ENCODE peak calls at places on chromosomes 6 and 20, in six cellular contexts. One of them, this sample, is unnamed.

GRCh38 chr6:74731204-74731603 is 474.6 kb downstream of the COL12A1 start:
- DNase-seq in IMR-90: peak
- DNase-seq in mesendoderm: no peak
- DNase-seq in right cardiac atrium: no peak
- DNase-seq in cardiac muscle cell: no peak
- DNase-seq in heart left ventricle: no peak
- DNase-seq in this sample: no peak

GRCh38 chr6:134123666-134124208 is 71.3 kb upstream of the SLC2A12 start:
- DNase-seq in IMR-90: peak
- DNase-seq in right cardiac atrium: no peak
- DNase-seq in cardiac muscle cell: peak
- DNase-seq in mesendoderm: peak
- DNase-seq in heart left ventricle: no peak
- DNase-seq in this sample: peak

GRCh38 chr20:19275630-19276071 is 63.2 kb downstream of the SLC24A3 start:
- DNase-seq in heart left ventricle: peak
- DNase-seq in right cardiac atrium: peak
- DNase-seq in mesendoderm: no peak
- DNase-seq in IMR-90: no peak
- DNase-seq in cardiac muscle cell: no peak
- DNase-seq in this sample: peak

GRCh38 chr6:17972978-17973622 is 14.3 kb downstream of the KIF13A start:
- DNase-seq in IMR-90: no peak
- DNase-seq in right cardiac atrium: no peak
- DNase-seq in heart left ventricle: no peak
- DNase-seq in cardiac muscle cell: peak
- DNase-seq in mesendoderm: peak
- DNase-seq in this sample: no peak

GRCh38 chr6:26474439-26474881 is 16.7 kb downstream of the BTN2A1 start:
- DNase-seq in mesendoderm: no peak
- DNase-seq in heart left ventricle: no peak
- DNase-seq in right cardiac atrium: no peak
- DNase-seq in cardiac muscle cell: no peak
- DNase-seq in IMR-90: no peak
- DNase-seq in this sample: no peak

GRCh38 chr6:147712841-147713240 is 204.4 kb downstream of the SAMD5 start:
- DNase-seq in heart left ventricle: no peak
- DNase-seq in IMR-90: peak
- DNase-seq in cardiac muscle cell: no peak
- DNase-seq in right cardiac atrium: no peak
- DNase-seq in mesendoderm: no peak
- DNase-seq in this sample: no peak

GRCh38 chr6:33706136-33706725 is 5.3 kb downstream of the UQCC2 start:
- DNase-seq in mesendoderm: no peak
- DNase-seq in heart left ventricle: no peak
- DNase-seq in right cardiac atrium: no peak
- DNase-seq in cardiac muscle cell: no peak
- DNase-seq in IMR-90: no peak
- DNase-seq in this sample: no peak

GRCh38 chr6:100171533-100172321 is 177.7 kb upstream of the MCHR2 start:
- DNase-seq in IMR-90: no peak
- DNase-seq in mesendoderm: no peak
- DNase-seq in right cardiac atrium: no peak
- DNase-seq in heart left ventricle: no peak
- DNase-seq in cardiac muscle cell: no peak
- DNase-seq in this sample: no peak

GRCh38 chr6:42690151-42690702 is 32.2 kb downstream of the PRPH2 start:
- DNase-seq in cardiac muscle cell: no peak
- DNase-seq in IMR-90: peak
- DNase-seq in mesendoderm: no peak
- DNase-seq in heart left ventricle: no peak
- DNase-seq in right cardiac atrium: no peak
- DNase-seq in this sample: no peak

GRCh38 chr6:114007451-114007953 is 36.6 kb upstream of the HDAC2 start:
- DNase-seq in right cardiac atrium: no peak
- DNase-seq in heart left ventricle: no peak
- DNase-seq in IMR-90: no peak
- DNase-seq in cardiac muscle cell: no peak
- DNase-seq in mesendoderm: peak
- DNase-seq in this sample: no peak

GRCh38 chr6:126650931-126651330 is 311.0 kb downstream of the CENPW start:
- DNase-seq in mesendoderm: no peak
- DNase-seq in right cardiac atrium: no peak
- DNase-seq in heart left ventricle: no peak
- DNase-seq in IMR-90: peak
- DNase-seq in cardiac muscle cell: no peak
- DNase-seq in this sample: no peak

GRCh38 chr20:51439160-51439689 is 103.3 kb downstream of the NFATC2 start:
- DNase-seq in heart left ventricle: no peak
- DNase-seq in IMR-90: no peak
- DNase-seq in cardiac muscle cell: no peak
- DNase-seq in mesendoderm: no peak
- DNase-seq in right cardiac atrium: no peak
- DNase-seq in this sample: no peak

GRCh38 chr6:132131777-132132176 is 180.6 kb upstream of the CCN2 start:
- DNase-seq in heart left ventricle: peak
- DNase-seq in cardiac muscle cell: no peak
- DNase-seq in right cardiac atrium: peak
- DNase-seq in IMR-90: peak
- DNase-seq in mesendoderm: peak
- DNase-seq in this sample: no peak

GRCh38 chr6:12950879-12951814 is 234.6 kb downstream of the PHACTR1 start:
- DNase-seq in heart left ventricle: no peak
- DNase-seq in cardiac muscle cell: no peak
- DNase-seq in right cardiac atrium: no peak
- DNase-seq in IMR-90: no peak
- DNase-seq in mesendoderm: no peak
- DNase-seq in this sample: no peak

GRCh38 chr6:166237611-166238010 is 70.0 kb upstream of the TBXT start:
- DNase-seq in heart left ventricle: no peak
- DNase-seq in cardiac muscle cell: no peak
- DNase-seq in IMR-90: no peak
- DNase-seq in mesendoderm: peak
- DNase-seq in right cardiac atrium: no peak
- DNase-seq in this sample: no peak

GRCh38 chr6:84615113-84615850 is 149.1 kb downstream of the TBX18 start:
- DNase-seq in IMR-90: no peak
- DNase-seq in heart left ventricle: no peak
- DNase-seq in mesendoderm: no peak
- DNase-seq in right cardiac atrium: no peak
- DNase-seq in cardiac muscle cell: no peak
- DNase-seq in this sample: no peak

GRCh38 chr6:169689247-169689646 is 12.6 kb downstream of the WDR27 start:
- DNase-seq in heart left ventricle: no peak
- DNase-seq in mesendoderm: no peak
- DNase-seq in IMR-90: peak
- DNase-seq in right cardiac atrium: no peak
- DNase-seq in cardiac muscle cell: no peak
- DNase-seq in this sample: no peak

GRCh38 chr6:38391909-38392614 is 247.7 kb downstream of the BTBD9 start:
- DNase-seq in cardiac muscle cell: no peak
- DNase-seq in mesendoderm: no peak
- DNase-seq in heart left ventricle: no peak
- DNase-seq in IMR-90: peak
- DNase-seq in right cardiac atrium: no peak
- DNase-seq in this sample: no peak

GRCh38 chr20:13396036-13396435 is 175.0 kb downstream of the ISM1 start:
- DNase-seq in mesendoderm: no peak
- DNase-seq in IMR-90: peak
- DNase-seq in cardiac muscle cell: no peak
- DNase-seq in right cardiac atrium: no peak
- DNase-seq in heart left ventricle: no peak
- DNase-seq in this sample: no peak

GRCh38 chr20:51487076-51487475 is 55.4 kb downstream of the NFATC2 start:
- DNase-seq in cardiac muscle cell: no peak
- DNase-seq in mesendoderm: no peak
- DNase-seq in right cardiac atrium: no peak
- DNase-seq in IMR-90: no peak
- DNase-seq in heart left ventricle: no peak
- DNase-seq in this sample: peak

GRCh38 chr6:11791354-11792107 is 12.9 kb upstream of the ADTRP start:
- DNase-seq in mesendoderm: no peak
- DNase-seq in cardiac muscle cell: no peak
- DNase-seq in right cardiac atrium: no peak
- DNase-seq in heart left ventricle: no peak
- DNase-seq in IMR-90: peak
- DNase-seq in this sample: no peak

GRCh38 chr6:69105288-69105687 is 470.2 kb downstream of the ADGRB3 start:
- DNase-seq in right cardiac atrium: no peak
- DNase-seq in cardiac muscle cell: peak
- DNase-seq in IMR-90: no peak
- DNase-seq in heart left ventricle: no peak
- DNase-seq in mesendoderm: peak
- DNase-seq in this sample: no peak

GRCh38 chr6:110556317-110557115 is 80.1 kb upstream of the SLC22A16 start:
- DNase-seq in mesendoderm: no peak
- DNase-seq in right cardiac atrium: no peak
- DNase-seq in IMR-90: no peak
- DNase-seq in heart left ventricle: no peak
- DNase-seq in cardiac muscle cell: no peak
- DNase-seq in this sample: no peak

GRCh38 chr6:53043626-53044025 is 21.6 kb upstream of the FBXO9 start:
- DNase-seq in IMR-90: peak
- DNase-seq in cardiac muscle cell: no peak
- DNase-seq in right cardiac atrium: no peak
- DNase-seq in mesendoderm: peak
- DNase-seq in heart left ventricle: no peak
- DNase-seq in this sample: no peak

GRCh38 chr6:21769405-21769851 is 175.9 kb downstream of the SOX4 start:
- DNase-seq in cardiac muscle cell: peak
- DNase-seq in IMR-90: peak
- DNase-seq in right cardiac atrium: peak
- DNase-seq in mesendoderm: peak
- DNase-seq in heart left ventricle: peak
- DNase-seq in this sample: peak
- H3K27ac ChIP-seq in cardiac muscle cell: peak
- H3K27ac ChIP-seq in IMR-90: peak
- H3K27ac ChIP-seq in right cardiac atrium: peak
- H3K27ac ChIP-seq in mesendoderm: peak
- H3K27ac ChIP-seq in heart left ventricle: peak
- H3K27ac ChIP-seq in this sample: no peak

DNA sequence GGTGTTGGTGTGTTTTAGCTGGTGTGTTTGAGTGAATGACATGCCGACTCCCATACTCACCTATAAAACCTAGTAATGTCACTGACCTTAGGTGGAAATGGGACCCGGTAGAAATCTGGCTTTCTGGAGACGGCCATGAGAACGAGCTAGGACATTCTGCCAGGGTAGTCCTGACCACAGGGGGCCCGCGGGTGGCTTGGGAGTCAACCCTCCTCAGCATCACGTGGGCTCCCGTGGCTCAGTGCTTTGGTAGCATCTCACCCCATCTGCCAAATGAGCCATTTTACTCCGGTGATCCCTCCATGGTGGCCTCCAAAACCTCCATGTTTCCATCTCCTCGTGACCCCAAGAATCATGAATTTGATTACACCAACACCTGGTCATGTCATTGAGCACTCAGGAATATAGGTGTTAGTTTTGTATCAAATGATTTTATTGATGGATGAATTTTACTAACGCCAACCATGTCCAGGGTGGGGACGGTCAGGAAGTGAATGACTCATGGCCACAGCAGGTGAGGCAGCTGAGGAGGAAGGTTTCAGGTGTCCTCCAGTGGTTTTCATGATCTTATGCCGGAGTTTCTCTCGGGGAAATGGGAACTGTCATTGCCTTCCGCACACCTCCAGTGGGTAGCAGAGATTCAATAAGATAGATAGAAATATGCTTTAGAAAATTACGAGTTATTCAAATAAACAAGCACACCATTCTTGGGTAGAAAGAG is 195.0 kb downstream of the SYNDIG1 start:
- DNase-seq in right cardiac atrium: no peak
- DNase-seq in mesendoderm: no peak
- DNase-seq in IMR-90: no peak
- DNase-seq in heart left ventricle: no peak
- DNase-seq in cardiac muscle cell: no peak
- DNase-seq in this sample: no peak
- H3K27ac ChIP-seq in right cardiac atrium: no peak
- H3K27ac ChIP-seq in mesendoderm: no peak
- H3K27ac ChIP-seq in IMR-90: no peak
- H3K27ac ChIP-seq in heart left ventricle: no peak
- H3K27ac ChIP-seq in cardiac muscle cell: no peak
- H3K27ac ChIP-seq in this sample: no peak

DNA sequence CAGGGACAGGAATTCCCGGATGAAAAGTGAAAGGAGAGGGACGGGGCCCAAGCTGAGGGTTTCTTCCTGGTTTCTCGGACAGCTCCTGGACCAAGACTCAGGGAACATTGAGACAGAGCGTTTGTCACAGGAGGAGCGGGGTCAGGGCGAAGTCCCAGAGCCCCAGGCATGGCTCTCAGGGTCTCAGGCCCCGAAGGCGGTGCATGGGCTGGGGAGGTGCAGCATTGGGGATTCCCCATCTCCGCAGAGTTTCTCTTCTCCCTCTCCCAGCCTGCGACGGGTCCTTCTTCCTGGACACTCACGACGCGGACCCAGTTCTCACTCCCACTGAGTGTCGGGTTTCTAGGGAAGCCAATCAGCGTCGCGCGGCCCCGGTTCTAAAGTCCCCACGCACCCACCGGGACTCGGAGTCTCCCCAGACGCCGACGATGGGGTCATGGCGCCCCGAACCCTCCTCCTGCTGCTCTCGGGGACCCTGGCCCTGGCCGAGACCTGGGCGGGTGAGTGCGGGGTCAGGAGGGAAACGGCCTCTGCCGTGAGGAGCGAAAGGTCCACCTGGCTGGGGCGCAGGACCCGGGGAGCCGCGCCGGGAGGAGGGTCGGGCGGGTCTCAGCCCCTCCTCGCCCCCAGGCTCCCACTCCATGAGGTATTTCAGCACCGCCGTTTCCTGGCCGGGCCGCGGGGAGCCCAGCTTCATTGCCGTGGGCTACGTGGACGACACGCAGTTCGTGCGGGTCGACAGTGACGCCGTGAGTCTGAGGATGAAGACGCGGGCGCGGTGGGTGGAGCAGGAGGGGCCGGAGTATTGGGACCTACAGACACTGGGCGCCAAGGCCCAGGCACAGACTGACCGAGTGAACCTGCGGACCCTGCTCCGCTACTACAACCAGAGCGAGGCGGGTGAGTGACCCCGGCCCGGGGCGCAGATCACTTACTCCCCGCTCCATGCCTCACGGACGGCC is 54.6 kb upstream of the POLR1H start:
- DNase-seq in mesendoderm: peak
- DNase-seq in right cardiac atrium: peak
- DNase-seq in IMR-90: peak
- DNase-seq in cardiac muscle cell: peak
- DNase-seq in heart left ventricle: peak
- DNase-seq in this sample: peak
- H3K27ac ChIP-seq in mesendoderm: no peak
- H3K27ac ChIP-seq in right cardiac atrium: no peak
- H3K27ac ChIP-seq in IMR-90: no peak
- H3K27ac ChIP-seq in cardiac muscle cell: no peak
- H3K27ac ChIP-seq in heart left ventricle: no peak
- H3K27ac ChIP-seq in this sample: no peak

DNA sequence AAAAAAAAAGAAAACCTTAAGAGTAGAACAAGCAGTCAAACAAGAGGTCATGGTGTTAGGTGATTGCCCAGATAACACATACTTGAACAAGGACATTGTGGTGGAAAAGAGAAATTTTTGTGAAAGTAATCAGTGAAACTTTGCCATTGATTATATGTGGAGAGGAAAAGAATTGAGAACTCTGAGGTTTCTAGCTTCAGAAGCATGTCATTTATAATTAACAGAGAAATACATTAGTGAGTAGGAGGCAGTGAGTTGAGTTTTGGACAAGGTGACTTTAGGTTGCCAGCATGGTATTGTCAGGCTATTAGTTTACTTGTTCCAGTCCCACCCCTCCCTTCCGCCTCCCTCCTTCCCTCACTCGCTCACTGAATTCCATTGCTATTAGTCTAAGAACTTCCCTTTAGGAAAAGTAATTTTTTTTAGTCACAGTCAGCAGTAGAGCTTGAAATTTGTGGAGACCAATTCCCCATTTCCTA is 17.2 kb downstream of the TAB2 start:
- DNase-seq in IMR-90: peak
- DNase-seq in mesendoderm: peak
- DNase-seq in heart left ventricle: no peak
- DNase-seq in right cardiac atrium: no peak
- DNase-seq in cardiac muscle cell: no peak
- DNase-seq in this sample: no peak
- H3K27ac ChIP-seq in IMR-90: no peak
- H3K27ac ChIP-seq in mesendoderm: no peak
- H3K27ac ChIP-seq in heart left ventricle: no peak
- H3K27ac ChIP-seq in right cardiac atrium: no peak
- H3K27ac ChIP-seq in cardiac muscle cell: no peak
- H3K27ac ChIP-seq in this sample: no peak